ENCODE peak calls at places on chromosomes 16 and 17, in eight cellular contexts. V is activated naive CD4-positive, alpha-beta T cell treated with Interleukin-2 at 50 U/mL for 16 hours; M is foreskin fibroblast; S is HTR-8/SVneo; O is NCI-H1105; A is NCI-H187 treated with DMSO at 0.1 percent for 48 hours; B is body of pancreas; F is activated CD4-positive, alpha-beta T cell treated with anti-CD3 and anti-CD28 coated beads, Interleukin-2, amount 50 U/mL, for 48 hours. H is an unnamed sample.

GRCh38 chr16:64152010-64152767 is 969.7 kb downstream of the CDH11 start:
- DNase-seq in V (no peak), M (peak; percentile 74), S (no peak), O (no peak), A (no peak), B (no peak), F (no peak), H (no peak)

GRCh38 chr17:50087246-50087911 is 7.8 kb upstream of the PDK2 start:
- DNase-seq in V (peak; percentile 78), M (peak; percentile 86), S (peak; percentile 91), O (no peak), A (no peak), B (peak; percentile 77), F (peak; percentile 84), H (peak; percentile 72)

GRCh38 chr16:85220125-85220839 is 108.0 kb upstream of the CIBAR2 start:
- DNase-seq in V (no peak), M (peak; percentile 88), S (no peak), O (peak; percentile 89), A (no peak), B (peak; percentile 91), F (no peak), H (no peak)

GRCh38 chr17:42895185-42895555 is 5.4 kb upstream of the G6PC1 start:
- DNase-seq in V (no peak), M (peak; percentile 93), S (peak; percentile 68), O (no peak), A (no peak), B (peak; percentile 90), F (no peak), H (no peak)

GRCh38 chr16:65121870-65122723 is at the start of gene CDH11:
- DNase-seq in V (no peak), M (peak; percentile 93), S (no peak), O (no peak), A (no peak), B (peak; percentile 16), F (no peak), H (peak; percentile 29)

GRCh38 chr17:80637286-80637703 is 92.7 kb downstream of the RPTOR start:
- DNase-seq in V (no peak), M (no peak), S (no peak), O (no peak), A (peak; percentile 77), B (no peak), F (no peak), H (no peak)

GRCh38 chr16:19223235-19223847 is 55.3 kb downstream of the SYT17 start:
- DNase-seq in V (peak; percentile 23), M (peak; percentile 9), S (no peak), O (no peak), A (no peak), B (no peak), F (peak; percentile 72), H (no peak)

GRCh38 chr17:2693561-2694380 is 17.8 kb downstream of the CLUH start:
- DNase-seq in V (no peak), M (no peak), S (no peak), O (no peak), A (no peak), B (peak; percentile 12), F (no peak), H (no peak)

GRCh38 chr17:7440823-7441174 is 1.5 kb downstream of the FGF11 start:
- DNase-seq in V (peak; percentile 23), M (peak; percentile 58), S (peak; percentile 41), O (no peak), A (no peak), B (no peak), F (peak; percentile 39), H (no peak)

GRCh38 chr17:22193113-22193512 is 500.8 kb downstream of the KCNJ18 start:
- DNase-seq in V (no peak), M (no peak), S (no peak), O (no peak), A (no peak), B (no peak), F (no peak), H (no peak)